ENCODE peak calls at places on chromosomes 2 and 18, in four cellular contexts. P is MV-4-11, W is A549, S is T-helper 1 cell. C is an unnamed sample.

GRCh38 chr18:36580874-36581750 is 247.7 kb downstream of the TPGS2 start:
- DNase-seq in P (no peak), W (no peak), S (no peak), C (no peak)

GRCh38 chr2:130332271-130333073 is 10.2 kb upstream of the IMP4 start:
- DNase-seq in P (peak; percentile 63), W (peak; percentile 52), S (peak; percentile 52), C (peak; percentile 47)

GRCh38 chr2:181686566-181687185 is 6.4 kb upstream of the NEUROD1 start:
- DNase-seq in P (peak; percentile 11), W (no peak), S (no peak), C (no peak)

GRCh38 chr18:32509121-32509520 is 38.4 kb upstream of the GAREM1 start:
- DNase-seq in P (peak; percentile 35), W (no peak), S (no peak), C (no peak)

GRCh38 chr2:74567862-74568261 is 13.3 kb downstream of the DOK1 start:
- DNase-seq in P (no peak), W (no peak), S (no peak), C (no peak)

GRCh38 chr2:134232868-134233732 is 20.8 kb upstream of the MGAT5 start:
- DNase-seq in P (peak; percentile 74), W (no peak), S (peak; percentile 73), C (peak; percentile 65)

GRCh38 chr2:130251520-130251864 is 53.3 kb upstream of the TUBA3E start:
- DNase-seq in P (no peak), W (no peak), S (no peak), C (no peak)

GRCh38 chr2:33275689-33276444 is 200.6 kb upstream of the RASGRP3 start:
- DNase-seq in P (peak; percentile 64), W (peak; percentile 93), S (peak; percentile 46), C (no peak)

GRCh38 chr2:72457801-72458516 is 310.3 kb upstream of the CYP26B1 start:
- DNase-seq in P (no peak), W (no peak), S (no peak), C (no peak)

GRCh38 chr2:39411186-39411944 is 25.7 kb downstream of the MAP4K3 start:
- DNase-seq in P (peak; percentile 16), W (no peak), S (no peak), C (no peak)

GRCh38 chr2:54722641-54723299 is 692 bp upstream of the EML6 start:
- DNase-seq in P (no peak), W (peak; percentile 38), S (no peak), C (no peak)

GRCh38 chr2:127332335-127332734 is 38.4 kb upstream of the ERCC3 start:
- DNase-seq in P (no peak), W (no peak), S (no peak), C (no peak)

GRCh38 chr2:96648306-96648705 is 5.7 kb downstream of the FER1L5 start:
- DNase-seq in P (no peak), W (no peak), S (no peak), C (no peak)

GRCh38 chr18:54774423-54774822 is 53.9 kb upstream of the RAB27B start:
- DNase-seq in P (no peak), W (no peak), S (no peak), C (no peak)